ENCODE peak calls at places on chromosome 2, in seven cellular contexts. V is ELR; B is coronary artery; F is endothelial cell of umbilical vein; R is DMS153; T is stimulated activated CD4-positive, alpha-beta T cell treated with anti-CD3 and anti-CD28 coated beads, Interleukin-1b, Interleukin-23, amount 100 ng/mL, for 1 hour; Y is Ammon's horn. M is an unnamed sample.

GRCh38 chr2:138752231-138752956 is 27.8 kb downstream of the NXPH2 start:
- DNase-seq in V (peak), B (no peak), F (no peak), R (no peak), T (no peak), Y (no peak), M (no peak)

GRCh38 chr2:207926133-207927076 is 98.9 kb downstream of the PLEKHM3 start:
- DNase-seq in V (peak), B (no peak), F (peak), R (peak), T (no peak), Y (peak), M (peak)

GRCh38 chr2:68671961-68672360 is 28.6 kb downstream of the PROKR1 start:
- DNase-seq in V (no peak), B (no peak), F (no peak), R (no peak), T (no peak), Y (no peak), M (no peak)

GRCh38 chr2:127664065-127664894 is 11.1 kb downstream of the LIMS2 start:
- DNase-seq in V (no peak), B (peak), F (peak), R (no peak), T (no peak), Y (no peak), M (peak)

GRCh38 chr2:199136241-199136640 is 321.5 kb downstream of the SATB2 start:
- DNase-seq in V (peak), B (no peak), F (no peak), R (no peak), T (no peak), Y (no peak), M (no peak)

GRCh38 chr2:82062469-82062868 is 1757.9 kb upstream of the LRRTM1 start:
- DNase-seq in V (peak), B (no peak), F (no peak), R (no peak), T (no peak), Y (no peak), M (no peak)

GRCh38 chr2:19747310-19748072 is 154.3 kb downstream of the TTC32 start:
- DNase-seq in V (no peak), B (peak), F (no peak), R (no peak), T (no peak), Y (no peak), M (no peak)

GRCh38 chr2:101435011-101435862 is 39.7 kb downstream of the RFX8 start:
- DNase-seq in V (no peak), B (no peak), F (peak), R (no peak), T (no peak), Y (peak), M (no peak)

GRCh38 chr2:3160751-3161330 is 216.8 kb downstream of the EIPR1 start:
- DNase-seq in V (peak), B (no peak), F (no peak), R (no peak), T (no peak), Y (no peak), M (no peak)

GRCh38 chr2:114294814-114295213 is 147.6 kb upstream of the DPP10 start:
- DNase-seq in V (no peak), B (no peak), F (no peak), R (no peak), T (no peak), Y (no peak), M (no peak)

GRCh38 chr2:236167297-236168109 is 683 bp downstream of the GBX2 start:
- DNase-seq in V (peak), B (peak), F (peak), R (peak), T (no peak), Y (no peak), M (peak)

GRCh38 chr2:86622878-86623548 is 652 bp downstream of the RNF103 start:
- DNase-seq in V (peak), B (peak), F (peak), R (no peak), T (peak), Y (peak), M (peak)

GRCh38 chr2:7634370-7634769 is 717.2 kb downstream of the RNF144A start:
- DNase-seq in V (no peak), B (no peak), F (no peak), R (peak), T (no peak), Y (no peak), M (no peak)

GRCh38 chr2:177078843-177079242 is 133.8 kb upstream of the HNRNPA3 start:
- DNase-seq in V (no peak), B (no peak), F (no peak), R (no peak), T (no peak), Y (no peak), M (no peak)

GRCh38 chr2:240983361-240983995 is 14.9 kb upstream of the SNED1 start:
- DNase-seq in V (no peak), B (no peak), F (peak), R (peak), T (no peak), Y (no peak), M (peak)

GRCh38 chr2:167293172-167293781 is 405.0 kb downstream of the XIRP2 start:
- DNase-seq in V (peak), B (no peak), F (peak), R (no peak), T (no peak), Y (peak), M (no peak)

GRCh38 chr2:2014251-2014761 is 270.0 kb upstream of the PXDN start:
- DNase-seq in V (no peak), B (no peak), F (no peak), R (no peak), T (no peak), Y (peak), M (peak)

GRCh38 chr2:7621018-7621814 is 704.0 kb downstream of the RNF144A start:
- DNase-seq in V (no peak), B (no peak), F (no peak), R (no peak), T (no peak), Y (no peak), M (no peak)

GRCh38 chr2:78035804-78036203 is 513.6 kb upstream of the LRRTM4 start:
- DNase-seq in V (no peak), B (no peak), F (no peak), R (peak), T (no peak), Y (no peak), M (no peak)

GRCh38 chr2:120239488-120240287 is 13.0 kb upstream of the RALB start:
- DNase-seq in V (peak), B (no peak), F (peak), R (no peak), T (no peak), Y (no peak), M (peak)

GRCh38 chr2:145743016-145743415 is 1223.1 kb upstream of the ZEB2 start:
- DNase-seq in V (no peak), B (no peak), F (no peak), R (no peak), T (no peak), Y (peak), M (no peak)

GRCh38 chr2:71832844-71833243 is 314.8 kb downstream of the CYP26B1 start:
- DNase-seq in V (no peak), B (no peak), F (no peak), R (no peak), T (no peak), Y (no peak), M (no peak)

GRCh38 chr2:207711750-207712487 is 479 bp downstream of the CCNYL1 start:
- DNase-seq in V (peak), B (peak), F (peak), R (no peak), T (peak), Y (peak), M (peak)

GRCh38 chr2:201931955-201932354 is 101.7 kb upstream of the FZD7 start:
- DNase-seq in V (peak), B (no peak), F (no peak), R (no peak), T (no peak), Y (no peak), M (no peak)

GRCh38 chr2:224520064-224520463 is 65.1 kb downstream of the CUL3 start:
- DNase-seq in V (peak), B (no peak), F (no peak), R (no peak), T (no peak), Y (no peak), M (no peak)

GRCh38 chr2:68667371-68667770 is 24.0 kb downstream of the PROKR1 start:
- DNase-seq in V (no peak), B (no peak), F (no peak), R (no peak), T (no peak), Y (no peak), M (no peak)

GRCh38 chr2:51994123-51994788 is 962.3 kb upstream of the NRXN1 start:
- DNase-seq in V (no peak), B (no peak), F (no peak), R (peak), T (no peak), Y (no peak), M (no peak)

GRCh38 chr2:20599861-20600461 is 50.9 kb downstream of the HS1BP3 start:
- DNase-seq in V (no peak), B (peak), F (peak), R (no peak), T (no peak), Y (peak), M (peak)

GRCh38 chr2:28471214-28471613 is 24.6 kb upstream of the PLB1 start:
- DNase-seq in V (no peak), B (no peak), F (no peak), R (no peak), T (no peak), Y (no peak), M (no peak)